ENCODE peak calls at places on chromosomes 16 and 17, in nine cellular contexts. U, N, Q, Y, O, T, K, A and S are unnamed samples.
A peak's percentile ranks its signal among the peaks of the same experiment; 100 is the strongest.

GRCh38 chr16:56800355-56800754 is 64.7 kb upstream of the SLC12A3 start:
- DNase-seq in O (no peak), Q (no peak), K (no peak), T (peak; percentile 29), U (no peak), A (no peak), N (no peak), Y (no peak), S (no peak)

GRCh38 chr17:59800530-59800942 is 92.2 kb downstream of the TUBD1 start:
- DNase-seq in N (no peak), O (no peak), T (peak; percentile 40), A (no peak), K (no peak), U (no peak), Q (no peak), Y (no peak), S (no peak)

GRCh38 chr16:23729503-23730424 is 16.7 kb upstream of the ERN2 start:
- DNase-seq in O (peak; percentile 68), A (peak; percentile 60), Y (peak; percentile 88), U (no peak), Q (no peak), N (no peak), T (peak; percentile 17), K (no peak), S (no peak)

GRCh38 chr17:6668219-6668618 is 16.7 kb downstream of the C17orf100 start:
- DNase-seq in A (no peak), Q (no peak), Y (no peak), T (no peak), O (no peak), N (no peak), K (no peak), U (no peak), S (no peak)

GRCh38 chr17:6435968-6436367 is 1.0 kb upstream of the AIPL1 start:
- DNase-seq in Y (peak; percentile 41), Q (peak; percentile 47), T (peak; percentile 41), U (peak; percentile 37), K (no peak), A (no peak), N (peak; percentile 48), O (peak; percentile 80), S (no peak)

GRCh38 chr17:74042744-74043486 is 160.6 kb upstream of the RPL38 start:
- DNase-seq in Y (no peak), Q (no peak), T (peak; percentile 85), A (no peak), K (peak; percentile 56), U (peak; percentile 28), N (no peak), O (peak; percentile 97), S (peak; percentile 38)

GRCh38 chr17:40463122-40463550 is 19.9 kb downstream of the IGFBP4 start:
- DNase-seq in O (no peak), K (no peak), N (no peak), A (no peak), Q (no peak), T (no peak), Y (no peak), U (no peak), S (no peak)

GRCh38 chr17:74671031-74671771 is 41.5 kb downstream of the CD300LF start:
- DNase-seq in N (peak; percentile 21), K (no peak), Y (peak; percentile 55), A (peak; percentile 95), T (peak; percentile 72), U (peak; percentile 54), O (peak; percentile 87), Q (no peak), S (peak; percentile 17)

GRCh38 chr17:77814091-77814772 is 144.3 kb upstream of the TNRC6C start:
- DNase-seq in N (no peak), O (no peak), T (no peak), Y (no peak), Q (no peak), K (no peak), A (no peak), U (no peak), S (no peak)